ENCODE peak calls at places on chromosome 2, in nine cellular contexts. P is right atrium auricular region, I is IMR-90, D is heart left ventricle, C is lower lobe of right lung, K is heart right ventricle, A is H9, V is colonic mucosa, J is brain microvascular endothelial cell. Z is an unnamed sample. For H3K27me3, the result is how much of the 10 kb centered on the place peaks cover.

GRCh38 chr2:225602205-225602604 is 202.7 kb downstream of the NYAP2 start:
- DNase-seq in I (no peak), C (no peak), D (no peak), J (no peak), A (no peak), V (no peak), P (no peak), K (no peak), Z (no peak)

GRCh38 chr2:121868652-121869051 is 113.2 kb downstream of the TSN start:
- DNase-seq in I (no peak), J (no peak), A (no peak), V (no peak), P (no peak), C (no peak), D (no peak), K (no peak), Z (no peak)

GRCh38 chr2:44716131-44716530 is 225.4 kb upstream of the SIX3 start:
- DNase-seq in C (no peak), A (no peak), I (no peak), P (no peak), J (no peak), D (no peak), V (no peak), K (no peak), Z (no peak)

GRCh38 chr2:235605306-235605998 is 111.6 kb downstream of the AGAP1 start:
- DNase-seq in P (peak), K (peak), D (peak), I (peak), V (peak), J (peak), C (peak), A (peak), Z (peak)

GRCh38 chr2:165700511-165700910 is 93.5 kb downstream of the GALNT3 start:
- DNase-seq in C (no peak), P (no peak), A (peak), V (no peak), K (no peak), D (no peak), J (no peak), I (no peak), Z (no peak)

GRCh38 chr2:176500921-176501320 is 231.7 kb downstream of the MTX2 start:
- DNase-seq in V (no peak), A (no peak), D (no peak), J (no peak), I (no peak), K (no peak), P (no peak), C (no peak), Z (no peak)

GRCh38 chr2:18977409-18977808 is 381.0 kb downstream of the OSR1 start:
- DNase-seq in K (no peak), V (no peak), A (no peak), J (no peak), P (no peak), D (no peak), C (no peak), I (no peak), Z (no peak)

GRCh38 chr2:120818441-120818920 is 82.8 kb downstream of the GLI2 start:
- DNase-seq in D (peak), P (no peak), J (peak), C (peak), A (no peak), V (peak), I (peak), K (no peak), Z (no peak)

GRCh38 chr2:26178746-26179436 is 6.0 kb downstream of the GAREM2 start:
- DNase-seq in K (peak), V (peak), P (no peak), A (peak), D (peak), I (no peak), C (peak), J (no peak), Z (peak)

GRCh38 chr2:240293865-240294461 is 141.5 kb upstream of the GPC1 start:
- DNase-seq in V (no peak), P (no peak), J (no peak), A (no peak), C (no peak), I (peak), K (peak), D (peak), Z (no peak)

GRCh38 chr2:188940171-188940570 is 34.0 kb upstream of the COL3A1 start:
- DNase-seq in J (no peak), A (no peak), K (no peak), V (peak), C (no peak), D (peak), I (peak), P (no peak), Z (no peak)

GRCh38 chr2:79827881-79828280 is 315.0 kb downstream of the CTNNA2 start:
- DNase-seq in P (no peak), K (no peak), C (no peak), D (no peak), V (no peak), J (no peak), A (no peak), I (no peak), Z (no peak)

GRCh38 chr2:240890691-240891090 is 5.3 kb downstream of the MAB21L4 start:
- DNase-seq in C (peak), I (no peak), P (no peak), A (no peak), D (no peak), J (no peak), K (no peak), V (no peak), Z (no peak)

GRCh38 chr2:118815314-118815713 is 32.1 kb downstream of the EN1 start:
- DNase-seq in C (no peak), I (no peak), A (no peak), P (no peak), J (no peak), K (no peak), D (no peak), V (no peak), Z (no peak)

GRCh38 chr2:118817469-118817868 is 30.0 kb downstream of the EN1 start:
- DNase-seq in P (no peak), A (no peak), D (no peak), V (no peak), C (no peak), K (no peak), I (no peak), J (no peak), Z (no peak)

GRCh38 chr2:118814368-118814767 is 33.1 kb downstream of the EN1 start:
- DNase-seq in P (no peak), V (no peak), K (no peak), C (no peak), A (no peak), J (no peak), I (no peak), D (no peak), Z (no peak)

GRCh38 chr2:118816669-118817068 is 30.8 kb downstream of the EN1 start:
- DNase-seq in J (no peak), V (no peak), A (no peak), C (no peak), D (no peak), P (no peak), K (no peak), I (no peak), Z (no peak)

GRCh38 chr2:118815731-118816130 is 31.7 kb downstream of the EN1 start:
- DNase-seq in C (no peak), J (no peak), K (no peak), V (no peak), P (no peak), I (no peak), D (no peak), A (no peak), Z (no peak)
- H3K27me3 ChIP-seq in C (half or more), J (under half), K (half or more), V (under half), P (under half), I (under half), D (under half), A (under half), Z (half or more)

GRCh38 chr2:118372876-118373597 is 284.8 kb downstream of the INSIG2 start:
- DNase-seq in D (no peak), K (no peak), V (no peak), A (no peak), C (no peak), J (no peak), P (no peak), I (no peak), Z (no peak)

GRCh38 chr2:118375907-118376306 is 287.6 kb downstream of the INSIG2 start:
- DNase-seq in K (no peak), A (no peak), C (no peak), P (no peak), I (no peak), D (no peak), J (no peak), V (no peak), Z (no peak)

GRCh38 chr2:118374974-118375745 is 286.9 kb downstream of the INSIG2 start:
- DNase-seq in J (no peak), D (no peak), I (no peak), P (no peak), A (no peak), K (no peak), C (no peak), V (no peak), Z (no peak)

DNA sequence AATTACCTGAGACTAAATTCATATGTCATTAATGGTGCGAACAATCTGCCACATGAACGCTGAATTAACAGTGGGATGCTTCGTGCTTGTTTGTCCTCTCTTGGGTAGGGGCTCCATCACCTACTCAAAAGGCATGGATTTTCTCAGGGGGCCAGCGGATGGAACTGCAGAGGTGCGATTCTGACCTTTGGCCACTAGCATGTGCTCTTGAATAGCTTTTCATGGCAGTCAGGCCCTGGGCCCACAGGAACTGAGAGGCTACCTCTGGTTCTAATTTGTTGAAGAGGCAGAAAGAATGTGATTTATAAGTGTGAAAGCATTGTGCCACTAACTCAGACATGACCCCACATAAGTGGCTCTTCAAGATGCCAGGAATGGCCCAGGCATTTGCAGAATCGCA is 283.2 kb downstream of the INSIG2 start:
- DNase-seq in D (no peak), J (peak), V (no peak), A (peak), C (no peak), P (no peak), K (no peak), I (peak), Z (peak)
- TF ChIP-seq CTCF in D (peak), J (peak), V (peak), A (peak), C (peak), P (peak), K (peak), I (peak), Z (peak)

GRCh38 chr2:196259507-196260481 is 88.4 kb upstream of the STK17B start:
- DNase-seq in V (no peak), J (peak), P (no peak), A (no peak), C (no peak), K (no peak), I (peak), D (no peak), Z (peak)

GRCh38 chr2:196256585-196256984 is 85.2 kb upstream of the STK17B start:
- DNase-seq in J (no peak), P (no peak), D (no peak), I (no peak), C (no peak), A (no peak), V (no peak), K (no peak), Z (no peak)

GRCh38 chr2:196260546-196260945 is 89.2 kb upstream of the STK17B start:
- DNase-seq in J (no peak), D (no peak), A (no peak), K (no peak), P (no peak), I (no peak), C (no peak), V (no peak), Z (no peak)

GRCh38 chr2:196257086-196257485 is 85.7 kb upstream of the STK17B start:
- DNase-seq in K (no peak), A (no peak), V (no peak), J (no peak), C (no peak), I (no peak), P (no peak), D (no peak), Z (no peak)

GRCh38 chr2:196258407-196258806 is 87.0 kb upstream of the STK17B start:
- DNase-seq in C (no peak), D (no peak), V (no peak), K (no peak), A (no peak), I (no peak), J (no peak), P (no peak), Z (no peak)
- H3K27ac ChIP-seq in C (no peak), D (no peak), V (no peak), K (no peak), A (no peak), I (no peak), J (no peak), P (no peak), Z (no peak)

GRCh38 chr2:227812001-227812400 is 1.6 kb upstream of the CCL20 start:
- DNase-seq in A (no peak), D (no peak), I (peak), K (no peak), C (no peak), V (no peak), J (no peak), P (no peak), Z (no peak)

GRCh38 chr2:227815066-227815465 is 1.4 kb downstream of the CCL20 start:
- DNase-seq in J (no peak), K (no peak), D (no peak), C (no peak), A (no peak), P (no peak), I (no peak), V (no peak), Z (no peak)

GRCh38 chr2:227813229-227813561 is 447 bp upstream of the CCL20 start:
- DNase-seq in I (no peak), J (no peak), K (no peak), D (no peak), P (no peak), V (no peak), A (no peak), C (no peak), Z (no peak)

GRCh38 chr2:227816507-227817274 is 3.0 kb downstream of the CCL20 start:
- DNase-seq in J (peak), A (no peak), I (peak), D (no peak), V (no peak), P (no peak), K (no peak), C (no peak), Z (no peak)

DNA sequence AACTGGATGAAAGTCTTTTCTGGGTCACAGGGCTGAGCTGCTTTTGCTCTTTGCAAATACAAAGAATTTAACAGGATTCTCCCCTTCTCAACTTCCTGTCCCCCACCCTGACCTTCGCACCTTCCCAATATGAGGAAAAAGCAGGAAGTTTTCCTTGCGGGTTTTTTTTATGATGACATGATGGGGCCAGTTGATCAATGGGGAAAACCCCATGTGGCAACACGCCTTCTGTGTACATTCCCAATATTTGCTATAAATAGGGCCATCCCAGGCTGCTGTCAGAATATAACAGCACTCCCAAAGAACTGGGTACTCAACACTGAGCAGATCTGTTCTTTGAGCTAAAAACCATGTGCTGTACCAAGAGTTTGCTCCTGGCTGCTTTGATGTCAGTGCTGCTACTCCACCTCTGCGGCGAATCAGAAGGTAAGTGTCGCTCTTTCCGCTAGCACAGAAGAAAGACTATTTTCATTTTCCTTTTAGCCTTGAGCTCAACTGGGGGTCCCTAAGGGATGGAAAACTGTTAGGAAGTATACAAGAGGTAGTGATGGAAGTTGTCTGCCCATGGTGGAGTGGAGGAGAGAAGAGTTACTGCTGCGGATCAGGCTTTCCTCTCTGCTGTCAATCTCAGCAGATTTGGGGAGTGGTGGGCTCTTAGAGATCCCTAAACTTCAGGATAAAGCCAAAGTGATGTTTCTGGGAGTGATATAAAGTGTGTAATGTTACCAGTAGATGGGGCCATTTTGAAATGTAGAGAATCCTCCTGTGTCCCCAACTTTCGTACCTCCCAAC is at the start of gene CCL20:
- DNase-seq in C (no peak), P (no peak), I (no peak), D (no peak), A (no peak), K (no peak), J (no peak), V (peak), Z (peak)
- H3K27me3 ChIP-seq in C (under half), P (under half), I (under half), D (under half), A (under half), K (under half), J (under half), V (under half), Z (under half)

GRCh38 chr2:129741623-129742022 is 237.8 kb upstream of the RAB6C start:
- DNase-seq in V (no peak), A (no peak), K (no peak), D (no peak), I (no peak), J (no peak), C (no peak), P (no peak), Z (no peak)
- TF ChIP-seq CTCF in V (no peak), A (no peak), K (no peak), D (no peak), I (no peak), J (no peak), C (no peak), P (no peak), Z (no peak)

GRCh38 chr2:11492720-11493119 is 26.8 kb upstream of the E2F6 start:
- DNase-seq in I (no peak), A (no peak), P (no peak), C (no peak), V (no peak), D (no peak), J (no peak), K (no peak), Z (no peak)
- H3K27ac ChIP-seq in I (no peak), A (no peak), P (no peak), C (no peak), V (no peak), D (no peak), J (no peak), K (no peak), Z (no peak)

Z was measured in hepatocyte.